ENCODE peak calls at places on chromosomes 2 and 18, in ten cellular contexts. F is mesothelial cell of epicardium; X is left cardiac atrium; Z is left colon; B is stimulated activated CD4-positive, alpha-beta T cell treated with anti-CD3 and anti-CD28 coated beads, Interleukin-2, amount 100 ng/mL, for 48 hours; J is NCI-H1417 treated with DMSO at 0.1 percent for 48 hours; Q is NB4; Y is HFFc6; E is T-helper 17 cell; A is HFF-Myc. D is an unnamed sample.

GRCh38 chr18:36392888-36393287 is 95.4 kb downstream of the FHOD3 start:
- DNase-seq in F (no peak), X (no peak), Z (no peak), B (no peak), J (no peak), Q (no peak), Y (no peak), E (no peak), A (no peak), D (no peak)

GRCh38 chr18:32276256-32276655 is 86.4 kb downstream of the MEP1B start:
- DNase-seq in F (no peak), X (no peak), Z (no peak), B (no peak), J (no peak), Q (no peak), Y (no peak), E (no peak), A (no peak), D (no peak)

GRCh38 chr18:46480187-46480586 is 176.8 kb downstream of the LOXHD1 start:
- DNase-seq in F (no peak), X (no peak), Z (no peak), B (no peak), J (no peak), Q (no peak), Y (no peak), E (no peak), A (no peak), D (no peak)

GRCh38 chr2:221124542-221125235 is 447.4 kb downstream of the EPHA4 start:
- DNase-seq in F (no peak), X (no peak), Z (no peak), B (no peak), J (no peak), Q (peak; percentile 15), Y (no peak), E (no peak), A (no peak), D (no peak)

GRCh38 chr2:161384864-161385263 is 31.2 kb upstream of the TBR1 start:
- DNase-seq in F (no peak), X (no peak), Z (no peak), B (no peak), J (no peak), Q (no peak), Y (no peak), E (no peak), A (no peak), D (no peak)

GRCh38 chr2:238158018-238158806 is 558 bp upstream of the ERFE start:
- DNase-seq in F (no peak), X (no peak), Z (no peak), B (no peak), J (no peak), Q (no peak), Y (no peak), E (no peak), A (no peak), D (no peak)

GRCh38 chr2:127080941-127081769 is 25.8 kb downstream of the BIN1 start:
- DNase-seq in F (no peak), X (peak; percentile 49), Z (no peak), B (peak; percentile 39), J (no peak), Q (peak; percentile 56), Y (no peak), E (no peak), A (no peak), D (peak; percentile 50)

GRCh38 chr2:223537669-223538601 is 64.2 kb downstream of the SCG2 start:
- DNase-seq in F (no peak), X (no peak), Z (no peak), B (no peak), J (peak; percentile 51), Q (no peak), Y (no peak), E (no peak), A (no peak), D (no peak)

GRCh38 chr2:113848758-113849460 is 41.0 kb upstream of the ACTR3 start:
- DNase-seq in F (no peak), X (no peak), Z (no peak), B (peak; percentile 22), J (no peak), Q (no peak), Y (peak; percentile 64), E (no peak), A (no peak), D (no peak)

GRCh38 chr2:168559187-168559586 is 103.1 kb downstream of the CERS6 start:
- DNase-seq in F (no peak), X (no peak), Z (peak; percentile 51), B (no peak), J (no peak), Q (no peak), Y (no peak), E (no peak), A (no peak), D (no peak)

GRCh38 chr2:106956879-106957278 is 70.9 kb upstream of the ST6GAL2 start:
- DNase-seq in F (peak; percentile 50), X (no peak), Z (no peak), B (no peak), J (no peak), Q (no peak), Y (peak; percentile 98), E (no peak), A (peak; percentile 99), D (no peak)

GRCh38 chr2:122754561-122754960 is 999.1 kb downstream of the TSN start:
- DNase-seq in F (no peak), X (no peak), Z (no peak), B (no peak), J (no peak), Q (no peak), Y (no peak), E (no peak), A (no peak), D (no peak)

GRCh38 chr2:18959200-18959599 is 369.8 kb upstream of the NT5C1B start:
- DNase-seq in F (no peak), X (no peak), Z (no peak), B (no peak), J (no peak), Q (no peak), Y (no peak), E (no peak), A (no peak), D (no peak)

GRCh38 chr2:30629866-30630265 is 177.4 kb downstream of the CAPN13 start:
- DNase-seq in F (no peak), X (no peak), Z (no peak), B (no peak), J (no peak), Q (no peak), Y (peak; percentile 36), E (no peak), A (no peak), D (no peak)

GRCh38 chr2:147543056-147543455 is 301.8 kb upstream of the ACVR2A start:
- DNase-seq in F (no peak), X (no peak), Z (no peak), B (no peak), J (no peak), Q (no peak), Y (no peak), E (no peak), A (no peak), D (no peak)

GRCh38 chr2:73907840-73908452 is 15.1 kb downstream of the ACTG2 start:
- DNase-seq in F (no peak), X (no peak), Z (no peak), B (no peak), J (peak; percentile 81), Q (peak; percentile 75), Y (no peak), E (peak; percentile 23), A (no peak), D (peak; percentile 38)

GRCh38 chr2:40129725-40130124 is 322.2 kb downstream of the SLC8A1 start:
- DNase-seq in F (no peak), X (peak; percentile 36), Z (peak; percentile 36), B (no peak), J (no peak), Q (no peak), Y (no peak), E (no peak), A (no peak), D (peak; percentile 29)

GRCh38 chr2:862723-863466 is 87.8 kb upstream of the SNTG2 start:
- DNase-seq in F (peak; percentile 31), X (no peak), Z (no peak), B (no peak), J (no peak), Q (no peak), Y (no peak), E (no peak), A (no peak), D (no peak)

GRCh38 chr2:228063558-228063957 is 117.9 kb downstream of the SPHKAP start:
- DNase-seq in F (no peak), X (no peak), Z (no peak), B (no peak), J (no peak), Q (no peak), Y (peak; percentile 56), E (no peak), A (no peak), D (no peak)

GRCh38 chr2:45808294-45808693 is 156.8 kb downstream of the PRKCE start:
- DNase-seq in F (no peak), X (no peak), Z (no peak), B (no peak), J (no peak), Q (no peak), Y (no peak), E (no peak), A (no peak), D (no peak)

GRCh38 chr18:34957119-34957863 is 83.9 kb upstream of the MAPRE2 start:
- DNase-seq in F (no peak), X (no peak), Z (no peak), B (no peak), J (no peak), Q (no peak), Y (no peak), E (no peak), A (no peak), D (no peak)

GRCh38 chr2:174681099-174681982 is 82.9 kb downstream of the CHRNA1 start:
- DNase-seq in F (no peak), X (no peak), Z (no peak), B (no peak), J (no peak), Q (no peak), Y (peak; percentile 29), E (no peak), A (no peak), D (peak; percentile 15)

GRCh38 chr2:128623776-128624424 is 305.2 kb upstream of the HS6ST1 start:
- DNase-seq in F (no peak), X (no peak), Z (no peak), B (no peak), J (no peak), Q (peak; percentile 76), Y (peak; percentile 79), E (no peak), A (peak; percentile 74), D (no peak)

GRCh38 chr18:22446325-22446724 is 28.6 kb upstream of the CTAGE1 start:
- DNase-seq in F (no peak), X (no peak), Z (no peak), B (no peak), J (no peak), Q (no peak), Y (no peak), E (no peak), A (no peak), D (no peak)

GRCh38 chr2:152890746-152891145 is 172.3 kb downstream of the ARL6IP6 start:
- DNase-seq in F (no peak), X (no peak), Z (no peak), B (no peak), J (no peak), Q (no peak), Y (no peak), E (no peak), A (no peak), D (no peak)

GRCh38 chr2:27501042-27501441 is 4.4 kb downstream of the GCKR start:
- DNase-seq in F (no peak), X (no peak), Z (no peak), B (no peak), J (no peak), Q (no peak), Y (no peak), E (no peak), A (no peak), D (no peak)

GRCh38 chr18:55479656-55480420 is 108.2 kb downstream of the TCF4 start:
- DNase-seq in F (no peak), X (no peak), Z (no peak), B (no peak), J (no peak), Q (no peak), Y (no peak), E (no peak), A (no peak), D (no peak)

GRCh38 chr2:127139766-127140165 is 32.8 kb upstream of the BIN1 start:
- DNase-seq in F (no peak), X (no peak), Z (no peak), B (no peak), J (no peak), Q (no peak), Y (no peak), E (no peak), A (no peak), D (no peak)

D was measured in transverse colon.